ENCODE peak calls at places on chromosomes 11 and 22, in four cellular contexts. One of them, this sample, is unnamed.

GRCh38 chr11:211741-212140 is 4.2 kb downstream of the RIC8A start:
- DNase-seq in stimulated activated CD4-positive, alpha-beta T cell treated with anti-CD3 and anti-CD28 coated beads, TNF-alpha, amount 100 ng/mL, for 48 hours: no peak
- DNase-seq in stimulated activated naive B cell treated with anti-CD40 and anti-IgM and Interleukin-4, amounts not matched to agents 10 μg/mL and 1 μg/mL and 100 μg/mL, for 72 hours: no peak
- DNase-seq in activated T-cell treated with anti-CD3 and anti-CD28 coated beads, Interleukin-2, amount 50 U/mL, for 4 hours: no peak
- DNase-seq in this sample: no peak

GRCh38 chr22:40363059-40363458 is 7.3 kb upstream of the SGSM3 start:
- DNase-seq in stimulated activated naive B cell treated with anti-CD40 and anti-IgM and Interleukin-4, amounts not matched to agents 10 μg/mL and 1 μg/mL and 100 μg/mL, for 72 hours: no peak
- DNase-seq in activated T-cell treated with anti-CD3 and anti-CD28 coated beads, Interleukin-2, amount 50 U/mL, for 4 hours: no peak
- DNase-seq in stimulated activated CD4-positive, alpha-beta T cell treated with anti-CD3 and anti-CD28 coated beads, TNF-alpha, amount 100 ng/mL, for 48 hours: no peak
- DNase-seq in this sample: no peak

GRCh38 chr11:78040691-78041379 is 17.8 kb upstream of the KCTD14 start:
- DNase-seq in stimulated activated CD4-positive, alpha-beta T cell treated with anti-CD3 and anti-CD28 coated beads, TNF-alpha, amount 100 ng/mL, for 48 hours: no peak
- DNase-seq in activated T-cell treated with anti-CD3 and anti-CD28 coated beads, Interleukin-2, amount 50 U/mL, for 4 hours: no peak
- DNase-seq in stimulated activated naive B cell treated with anti-CD40 and anti-IgM and Interleukin-4, amounts not matched to agents 10 μg/mL and 1 μg/mL and 100 μg/mL, for 72 hours: no peak
- DNase-seq in this sample: no peak

GRCh38 chr11:1880746-1881441 is 10.8 kb downstream of the PRR33 start:
- DNase-seq in stimulated activated naive B cell treated with anti-CD40 and anti-IgM and Interleukin-4, amounts not matched to agents 10 μg/mL and 1 μg/mL and 100 μg/mL, for 72 hours: no peak
- DNase-seq in stimulated activated CD4-positive, alpha-beta T cell treated with anti-CD3 and anti-CD28 coated beads, TNF-alpha, amount 100 ng/mL, for 48 hours: no peak
- DNase-seq in activated T-cell treated with anti-CD3 and anti-CD28 coated beads, Interleukin-2, amount 50 U/mL, for 4 hours: no peak
- DNase-seq in this sample: no peak

GRCh38 chr22:37559901-37560681 is at the start of gene CDC42EP1:
- DNase-seq in activated T-cell treated with anti-CD3 and anti-CD28 coated beads, Interleukin-2, amount 50 U/mL, for 4 hours: no peak
- DNase-seq in stimulated activated CD4-positive, alpha-beta T cell treated with anti-CD3 and anti-CD28 coated beads, TNF-alpha, amount 100 ng/mL, for 48 hours: no peak
- DNase-seq in stimulated activated naive B cell treated with anti-CD40 and anti-IgM and Interleukin-4, amounts not matched to agents 10 μg/mL and 1 μg/mL and 100 μg/mL, for 72 hours: no peak
- DNase-seq in this sample: no peak

GRCh38 chr11:3134218-3134621 is 30.9 kb downstream of the OSBPL5 start:
- DNase-seq in stimulated activated CD4-positive, alpha-beta T cell treated with anti-CD3 and anti-CD28 coated beads, TNF-alpha, amount 100 ng/mL, for 48 hours: no peak
- DNase-seq in activated T-cell treated with anti-CD3 and anti-CD28 coated beads, Interleukin-2, amount 50 U/mL, for 4 hours: no peak
- DNase-seq in stimulated activated naive B cell treated with anti-CD40 and anti-IgM and Interleukin-4, amounts not matched to agents 10 μg/mL and 1 μg/mL and 100 μg/mL, for 72 hours: no peak
- DNase-seq in this sample: no peak

GRCh38 chr11:118010738-118011461 is 24.7 kb downstream of the IL10RA start:
- DNase-seq in stimulated activated naive B cell treated with anti-CD40 and anti-IgM and Interleukin-4, amounts not matched to agents 10 μg/mL and 1 μg/mL and 100 μg/mL, for 72 hours: peak
- DNase-seq in activated T-cell treated with anti-CD3 and anti-CD28 coated beads, Interleukin-2, amount 50 U/mL, for 4 hours: no peak
- DNase-seq in stimulated activated CD4-positive, alpha-beta T cell treated with anti-CD3 and anti-CD28 coated beads, TNF-alpha, amount 100 ng/mL, for 48 hours: no peak
- DNase-seq in this sample: peak

GRCh38 chr11:77065878-77066228 is 918 bp upstream of the CAPN5 start:
- DNase-seq in stimulated activated CD4-positive, alpha-beta T cell treated with anti-CD3 and anti-CD28 coated beads, TNF-alpha, amount 100 ng/mL, for 48 hours: no peak
- DNase-seq in activated T-cell treated with anti-CD3 and anti-CD28 coated beads, Interleukin-2, amount 50 U/mL, for 4 hours: no peak
- DNase-seq in stimulated activated naive B cell treated with anti-CD40 and anti-IgM and Interleukin-4, amounts not matched to agents 10 μg/mL and 1 μg/mL and 100 μg/mL, for 72 hours: no peak
- DNase-seq in this sample: no peak

GRCh38 chr22:26903030-26903856 is 245.9 kb downstream of the MIAT start:
- DNase-seq in activated T-cell treated with anti-CD3 and anti-CD28 coated beads, Interleukin-2, amount 50 U/mL, for 4 hours: no peak
- DNase-seq in stimulated activated CD4-positive, alpha-beta T cell treated with anti-CD3 and anti-CD28 coated beads, TNF-alpha, amount 100 ng/mL, for 48 hours: peak
- DNase-seq in stimulated activated naive B cell treated with anti-CD40 and anti-IgM and Interleukin-4, amounts not matched to agents 10 μg/mL and 1 μg/mL and 100 μg/mL, for 72 hours: no peak
- DNase-seq in this sample: no peak

GRCh38 chr22:45009881-45010531 is at the start of gene PHF21B:
- DNase-seq in activated T-cell treated with anti-CD3 and anti-CD28 coated beads, Interleukin-2, amount 50 U/mL, for 4 hours: no peak
- DNase-seq in stimulated activated naive B cell treated with anti-CD40 and anti-IgM and Interleukin-4, amounts not matched to agents 10 μg/mL and 1 μg/mL and 100 μg/mL, for 72 hours: no peak
- DNase-seq in stimulated activated CD4-positive, alpha-beta T cell treated with anti-CD3 and anti-CD28 coated beads, TNF-alpha, amount 100 ng/mL, for 48 hours: no peak
- DNase-seq in this sample: peak

GRCh38 chr11:23620617-23621016 is 760.3 kb upstream of the CCDC179 start:
- DNase-seq in stimulated activated naive B cell treated with anti-CD40 and anti-IgM and Interleukin-4, amounts not matched to agents 10 μg/mL and 1 μg/mL and 100 μg/mL, for 72 hours: no peak
- DNase-seq in activated T-cell treated with anti-CD3 and anti-CD28 coated beads, Interleukin-2, amount 50 U/mL, for 4 hours: no peak
- DNase-seq in stimulated activated CD4-positive, alpha-beta T cell treated with anti-CD3 and anti-CD28 coated beads, TNF-alpha, amount 100 ng/mL, for 48 hours: no peak
- DNase-seq in this sample: no peak

GRCh38 chr11:69095300-69095699 is 46.6 kb downstream of the TPCN2 start:
- DNase-seq in stimulated activated CD4-positive, alpha-beta T cell treated with anti-CD3 and anti-CD28 coated beads, TNF-alpha, amount 100 ng/mL, for 48 hours: no peak
- DNase-seq in stimulated activated naive B cell treated with anti-CD40 and anti-IgM and Interleukin-4, amounts not matched to agents 10 μg/mL and 1 μg/mL and 100 μg/mL, for 72 hours: no peak
- DNase-seq in activated T-cell treated with anti-CD3 and anti-CD28 coated beads, Interleukin-2, amount 50 U/mL, for 4 hours: no peak
- DNase-seq in this sample: no peak

GRCh38 chr11:6200975-6201374 is 2.0 kb downstream of the OR52W1 start:
- DNase-seq in stimulated activated CD4-positive, alpha-beta T cell treated with anti-CD3 and anti-CD28 coated beads, TNF-alpha, amount 100 ng/mL, for 48 hours: no peak
- DNase-seq in activated T-cell treated with anti-CD3 and anti-CD28 coated beads, Interleukin-2, amount 50 U/mL, for 4 hours: no peak
- DNase-seq in stimulated activated naive B cell treated with anti-CD40 and anti-IgM and Interleukin-4, amounts not matched to agents 10 μg/mL and 1 μg/mL and 100 μg/mL, for 72 hours: no peak
- DNase-seq in this sample: no peak

GRCh38 chr11:5690216-5690615 is 626 bp downstream of the TRIM22 start:
- DNase-seq in activated T-cell treated with anti-CD3 and anti-CD28 coated beads, Interleukin-2, amount 50 U/mL, for 4 hours: no peak
- DNase-seq in stimulated activated CD4-positive, alpha-beta T cell treated with anti-CD3 and anti-CD28 coated beads, TNF-alpha, amount 100 ng/mL, for 48 hours: no peak
- DNase-seq in stimulated activated naive B cell treated with anti-CD40 and anti-IgM and Interleukin-4, amounts not matched to agents 10 μg/mL and 1 μg/mL and 100 μg/mL, for 72 hours: no peak
- DNase-seq in this sample: no peak

GRCh38 chr11:117107701-117108590 is 9.7 kb upstream of the SIK3 start:
- DNase-seq in activated T-cell treated with anti-CD3 and anti-CD28 coated beads, Interleukin-2, amount 50 U/mL, for 4 hours: no peak
- DNase-seq in stimulated activated naive B cell treated with anti-CD40 and anti-IgM and Interleukin-4, amounts not matched to agents 10 μg/mL and 1 μg/mL and 100 μg/mL, for 72 hours: no peak
- DNase-seq in stimulated activated CD4-positive, alpha-beta T cell treated with anti-CD3 and anti-CD28 coated beads, TNF-alpha, amount 100 ng/mL, for 48 hours: no peak
- DNase-seq in this sample: no peak

GRCh38 chr11:47523491-47524199 is 29.3 kb downstream of the CELF1 start:
- DNase-seq in activated T-cell treated with anti-CD3 and anti-CD28 coated beads, Interleukin-2, amount 50 U/mL, for 4 hours: peak
- DNase-seq in stimulated activated CD4-positive, alpha-beta T cell treated with anti-CD3 and anti-CD28 coated beads, TNF-alpha, amount 100 ng/mL, for 48 hours: no peak
- DNase-seq in stimulated activated naive B cell treated with anti-CD40 and anti-IgM and Interleukin-4, amounts not matched to agents 10 μg/mL and 1 μg/mL and 100 μg/mL, for 72 hours: no peak
- DNase-seq in this sample: no peak